ENCODE peak calls at places on chromosomes 2 and 18, in five cellular contexts. L is HCT116, C is K562, U is HepG2, G is SK-N-SH. J is an unnamed sample. For H3K9me3, the result is how much of the 10 kb centered on the place peaks cover.

GRCh38 chr2:28457237-28457636 is 38.6 kb upstream of the PLB1 start:
- DNase-seq in U (no peak), G (no peak), L (no peak), C (peak), J (no peak)

GRCh38 chr2:97936199-97936598 is 59.5 kb downstream of the TMEM131 start:
- DNase-seq in L (peak), C (peak), U (peak), G (no peak), J (no peak)

GRCh38 chr2:176129013-176129796 is at the start of gene HOXD8:
- DNase-seq in L (peak), C (peak), G (peak), U (no peak), J (no peak)

GRCh38 chr18:79578396-79579260 is 101.0 kb upstream of the CTDP1 start:
- DNase-seq in G (no peak), C (no peak), U (no peak), L (no peak), J (no peak)

GRCh38 chr2:38106420-38107182 is 30.6 kb upstream of the CYP1B1 start:
- DNase-seq in G (no peak), L (no peak), C (no peak), U (no peak), J (no peak)

GRCh38 chr18:13374468-13375301 is 156.1 kb downstream of the LDLRAD4 start:
- DNase-seq in C (no peak), L (no peak), U (no peak), G (peak), J (no peak)

GRCh38 chr18:59623456-59624383 is 73.5 kb downstream of the CCBE1 start:
- DNase-seq in C (no peak), G (no peak), L (no peak), U (no peak), J (no peak)

GRCh38 chr2:196991061-196991460 is 64.6 kb upstream of the PGAP1 start:
- DNase-seq in U (no peak), C (no peak), G (no peak), L (no peak), J (no peak)

GRCh38 chr2:201362396-201362795 is 5.3 kb upstream of the FLACC1 start:
- DNase-seq in U (no peak), G (no peak), L (no peak), C (no peak), J (no peak)

GRCh38 chr2:109238580-109238979 is 109.6 kb downstream of the SH3RF3 start:
- DNase-seq in U (no peak), G (no peak), C (no peak), L (no peak), J (no peak)

GRCh38 chr18:13464432-13465125 is 246.0 kb downstream of the LDLRAD4 start:
- DNase-seq in L (no peak), G (no peak), C (no peak), U (no peak), J (no peak)

GRCh38 chr18:23178661-23179081 is 43.4 kb downstream of the CABLES1 start:
- DNase-seq in G (no peak), L (no peak), U (peak), C (no peak), J (no peak)

GRCh38 chr2:75290600-75291140 is 91.3 kb upstream of the TACR1 start:
- DNase-seq in G (no peak), C (no peak), U (no peak), L (no peak), J (no peak)

GRCh38 chr18:41938445-41938844 is 16.6 kb upstream of the PIK3C3 start:
- DNase-seq in G (no peak), L (no peak), U (no peak), C (peak), J (no peak)

GRCh38 chr18:78627546-78628315 is 351.9 kb upstream of the SALL3 start:
- DNase-seq in G (no peak), L (no peak), U (no peak), C (no peak), J (no peak)

GRCh38 chr2:175769200-175769599 is 232.9 kb downstream of the LNPK start:
- DNase-seq in U (no peak), G (no peak), L (no peak), C (no peak), J (no peak)

GRCh38 chr2:112814278-112814677 is 22.3 kb downstream of the IL1B start:
- DNase-seq in C (no peak), G (no peak), L (no peak), U (peak), J (no peak)

GRCh38 chr2:1731512-1731962 is 12.8 kb downstream of the PXDN start:
- DNase-seq in L (no peak), U (no peak), G (peak), C (no peak), J (no peak)

GRCh38 chr2:98736464-98736889 is 5.5 kb upstream of the MGAT4A start:
- DNase-seq in L (no peak), G (no peak), C (no peak), U (peak), J (no peak)

GRCh38 chr2:134227666-134228065 is 26.2 kb upstream of the MGAT5 start:
- DNase-seq in G (no peak), L (no peak), U (no peak), C (no peak), J (no peak)

GRCh38 chr18:12060182-12060870 is 33.3 kb upstream of the ANKRD62 start:
- DNase-seq in U (no peak), L (peak), G (peak), C (no peak), J (no peak)

GRCh38 chr2:226742346-226742745 is 57.3 kb downstream of the IRS1 start:
- DNase-seq in C (no peak), G (no peak), L (no peak), U (no peak), J (no peak)

GRCh38 chr2:669323-669722 is 7.9 kb downstream of the TMEM18 start:
- DNase-seq in C (no peak), U (no peak), L (no peak), G (no peak), J (no peak)

GRCh38 chr2:178282075-178282474 is 87.8 kb downstream of the OSBPL6 start:
- DNase-seq in G (no peak), C (peak), U (no peak), L (no peak), J (no peak)

DNA sequence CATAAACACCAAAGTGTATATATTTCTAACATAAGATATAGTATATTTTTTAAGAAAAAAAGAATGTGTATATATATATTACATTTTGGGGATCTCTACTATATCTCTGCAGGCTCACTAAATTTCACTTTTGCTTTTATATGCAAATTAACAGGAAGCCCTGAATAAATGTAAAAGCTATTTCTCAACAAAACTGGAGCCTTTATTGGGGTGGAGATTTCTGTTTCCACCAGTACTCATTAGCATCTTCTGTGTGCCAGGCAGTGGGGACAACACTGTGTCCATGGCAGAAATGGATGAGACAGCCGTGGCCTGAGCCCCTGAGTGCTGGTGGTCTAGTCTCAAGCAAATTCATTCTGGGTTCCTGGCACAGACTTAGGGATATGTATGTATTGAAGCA is 41.3 kb downstream of the C18orf63 start:
- DNase-seq in U (no peak), L (no peak), C (no peak), G (no peak), J (no peak)
- H3K4me3 ChIP-seq in U (no peak), L (no peak), C (no peak), G (no peak), J (no peak)

GRCh38 chr2:179483131-179483530 is 218.5 kb upstream of the SESTD1 start:
- DNase-seq in G (no peak), L (no peak), C (no peak), U (no peak), J (no peak)
- H3K9me3 ChIP-seq in G (under half), L (under half), C (under half), U (under half), J (under half)

DNA sequence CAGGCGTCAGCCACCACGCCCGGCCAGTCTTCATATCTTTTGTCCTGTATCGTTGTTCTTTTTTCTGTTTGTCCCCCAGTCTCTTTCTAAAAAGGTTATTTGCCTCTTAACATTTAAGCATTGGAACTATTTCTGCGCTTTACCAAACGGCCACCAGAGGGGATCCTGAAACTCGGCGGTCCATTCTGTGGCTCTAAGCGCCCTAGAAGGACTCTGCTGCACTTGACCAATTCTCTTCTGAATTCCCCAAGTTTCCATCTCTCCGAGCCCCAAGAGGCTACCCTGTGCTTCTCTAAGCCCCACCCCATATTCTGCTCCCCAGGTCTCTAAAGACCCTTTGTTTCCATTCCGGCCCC is 33.1 kb upstream of the REG3G start:
- DNase-seq in G (peak), C (peak), L (no peak), U (peak), J (no peak)
- TF ChIP-seq SIN3A in G (no peak), C (no peak), L (no peak), U (no peak), J (no peak)

DNA sequence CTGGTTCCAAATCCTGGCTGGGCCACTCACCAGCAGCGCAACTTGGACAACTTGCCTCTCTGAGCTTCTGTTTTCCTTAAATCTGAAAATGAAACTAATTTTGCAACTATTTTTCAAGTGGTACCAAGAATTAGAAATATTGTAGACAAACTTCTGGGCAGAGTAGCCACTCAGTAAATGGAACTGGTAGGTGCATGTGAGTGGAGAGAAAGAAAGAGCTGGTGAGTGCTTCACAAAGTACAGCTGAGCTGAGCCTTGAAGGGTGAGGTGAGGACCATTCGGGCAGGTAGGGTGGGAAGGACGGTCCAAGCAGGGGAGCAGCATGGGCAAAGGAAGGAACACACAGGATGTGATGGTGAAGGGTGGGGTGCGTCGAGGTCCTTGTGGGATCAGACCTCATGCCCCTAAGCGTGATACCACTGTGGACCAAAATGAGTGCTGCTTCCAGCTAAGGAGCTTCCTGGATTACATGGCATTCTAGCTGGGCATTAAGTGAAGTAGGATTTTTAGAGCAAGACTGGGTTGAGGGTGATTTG is 14.4 kb upstream of the TET3 start:
- DNase-seq in L (no peak), U (no peak), G (no peak), C (no peak), J (no peak)
- H3K4me3 ChIP-seq in L (no peak), U (no peak), G (no peak), C (no peak), J (no peak)